ENCODE peak calls at places on chromosome 13, in ten cellular contexts. G, M, J, C, W, V, R, S, H and N are unnamed samples.
A peak's percentile ranks its signal among the peaks of the same experiment; 100 is the strongest.

GRCh38 chr13:45412274-45413049 is 5.7 kb downstream of the SLC25A30 start:
- DNase-seq in M (no peak), C (no peak), W (no peak), S (no peak), R (no peak), J (no peak), V (no peak), H (no peak), G (no peak), N (no peak)

GRCh38 chr13:51881296-51881695 is 19.5 kb downstream of the CCDC70 start:
- DNase-seq in W (no peak), V (no peak), G (no peak), J (no peak), M (no peak), S (no peak), C (no peak), R (peak; percentile 9), H (no peak), N (peak; percentile 38)

GRCh38 chr13:95677564-95678386 is 836 bp downstream of the DNAJC3 start:
- DNase-seq in S (no peak), V (no peak), W (no peak), R (peak; percentile 29), M (no peak), C (no peak), G (peak; percentile 41), H (no peak), J (no peak), N (peak; percentile 34)

GRCh38 chr13:94232161-94232560 is 247.3 kb downstream of the DCT start:
- DNase-seq in R (no peak), M (no peak), J (no peak), W (no peak), S (no peak), H (no peak), G (no peak), V (no peak), C (no peak), N (no peak)

GRCh38 chr13:80363890-80364503 is 23.1 kb upstream of the SPRY2 start:
- DNase-seq in C (no peak), W (no peak), G (peak; percentile 8), M (no peak), R (peak; percentile 46), V (no peak), H (no peak), J (peak; percentile 18), S (no peak), N (peak; percentile 43)

GRCh38 chr13:31769581-31769980 is 30.3 kb downstream of the RXFP2 start:
- DNase-seq in S (no peak), G (no peak), V (no peak), H (no peak), W (no peak), R (no peak), J (no peak), M (no peak), C (no peak), N (no peak)

GRCh38 chr13:27641711-27642502 is 20.2 kb downstream of the POLR1D start:
- DNase-seq in R (no peak), G (no peak), M (no peak), W (no peak), C (no peak), V (no peak), H (no peak), J (peak; percentile 91), S (no peak), N (no peak)

GRCh38 chr13:87107626-87108025 is 563.5 kb upstream of the SLITRK5 start:
- DNase-seq in M (no peak), G (no peak), W (no peak), V (no peak), R (no peak), J (no peak), S (no peak), H (no peak), C (no peak), N (no peak)

GRCh38 chr13:99982741-99983400 is 1.3 kb downstream of the ZIC2 start:
- DNase-seq in M (no peak), V (no peak), G (peak; percentile 50), R (no peak), C (no peak), W (no peak), J (no peak), H (no peak), S (no peak), N (peak; percentile 34)

GRCh38 chr13:109700176-109700575 is 86.2 kb downstream of the IRS2 start:
- DNase-seq in C (no peak), V (no peak), R (peak; percentile 65), H (peak; percentile 99), G (peak; percentile 10), J (no peak), W (no peak), S (no peak), M (no peak), N (peak; percentile 98)

GRCh38 chr13:111317571-111318360 is 2.7 kb upstream of the TEX29 start:
- DNase-seq in C (no peak), J (no peak), W (no peak), V (no peak), G (no peak), S (no peak), M (no peak), R (no peak), H (no peak), N (no peak)

GRCh38 chr13:20565120-20565736 is 1.7 kb upstream of the IFT88 start:
- DNase-seq in R (no peak), S (no peak), H (no peak), C (no peak), V (no peak), J (no peak), M (no peak), G (peak; percentile 11), W (no peak), N (no peak)

GRCh38 chr13:112981361-112981905 is 12.4 kb downstream of the MCF2L start:
- DNase-seq in M (no peak), S (no peak), J (no peak), G (no peak), C (no peak), W (no peak), V (no peak), R (no peak), H (no peak), N (no peak)

GRCh38 chr13:106690779-106691178 is 122.8 kb upstream of the ARGLU1 start:
- DNase-seq in H (no peak), W (no peak), C (no peak), G (no peak), J (no peak), R (no peak), M (no peak), S (no peak), V (no peak), N (no peak)

GRCh38 chr13:30690282-30691188 is 44.8 kb upstream of the ALOX5AP start:
- DNase-seq in W (no peak), C (no peak), M (no peak), S (no peak), J (no peak), R (peak; percentile 73), G (peak; percentile 55), H (no peak), V (no peak), N (no peak)

GRCh38 chr13:21834511-21834910 is 163.6 kb downstream of the FGF9 start:
- DNase-seq in S (no peak), R (no peak), V (no peak), W (no peak), J (peak; percentile 46), H (no peak), M (no peak), C (no peak), G (no peak), N (no peak)

GRCh38 chr13:46160474-46161066 is 21.4 kb downstream of the LCP1 start:
- DNase-seq in S (no peak), H (peak; percentile 76), V (no peak), W (no peak), M (peak; percentile 60), G (peak; percentile 77), C (no peak), J (peak; percentile 58), R (peak; percentile 88), N (peak; percentile 85)

GRCh38 chr13:31322025-31322424 is 122.2 kb downstream of the B3GLCT start:
- DNase-seq in S (no peak), J (no peak), M (no peak), W (no peak), V (no peak), H (no peak), G (no peak), R (peak; percentile 77), C (no peak), N (no peak)

GRCh38 chr13:76795701-76796695 is 90.2 kb downstream of the KCTD12 start:
- DNase-seq in H (no peak), S (no peak), M (no peak), C (no peak), R (no peak), J (no peak), G (no peak), W (no peak), V (no peak), N (no peak)

GRCh38 chr13:84400711-84401110 is 518.4 kb upstream of the SLITRK1 start:
- DNase-seq in C (no peak), M (no peak), W (no peak), G (no peak), V (no peak), S (no peak), H (no peak), J (no peak), R (no peak), N (no peak)

GRCh38 chr13:77196052-77196618 is 130.8 kb downstream of the MYCBP2 start:
- DNase-seq in R (no peak), C (no peak), J (no peak), S (no peak), M (no peak), V (no peak), G (no peak), H (no peak), W (no peak), N (no peak)

GRCh38 chr13:113820813-113821651 is 42.8 kb downstream of the GAS6 start:
- DNase-seq in H (no peak), J (no peak), R (no peak), V (no peak), M (peak; percentile 82), W (no peak), C (no peak), S (no peak), G (no peak), N (no peak)

GRCh38 chr13:29817604-29818378 is 32.6 kb downstream of the UBL3 start:
- DNase-seq in H (peak; percentile 41), W (no peak), G (peak; percentile 36), C (no peak), J (no peak), V (no peak), M (no peak), S (no peak), R (peak; percentile 82), N (peak; percentile 71)